ENCODE peak calls at places on chromosomes 5 and 9, in eight cellular contexts. Y is pancreas; O is PC-9; C is CD8-positive, alpha-beta memory T cell; L is PC-3; J is ovary; K is sigmoid colon; Z is mammary epithelial cell. E is an unnamed sample.

GRCh38 chr9:116154976-116155699 is 1.5 kb downstream of the PAPPA start:
- DNase-seq in Y (no peak), O (no peak), C (no peak), L (no peak), J (peak; percentile 51), K (no peak), Z (no peak), E (peak; percentile 47)

GRCh38 chr9:96514108-96514824 is 64.3 kb downstream of the HABP4 start:
- DNase-seq in Y (no peak), O (no peak), C (no peak), L (no peak), J (no peak), K (no peak), Z (peak; percentile 52), E (no peak)

GRCh38 chr5:29218138-29218537 is 1975.3 kb upstream of the CDH6 start:
- DNase-seq in Y (no peak), O (no peak), C (no peak), L (peak; percentile 24), J (no peak), K (no peak), Z (no peak), E (no peak)

GRCh38 chr9:94631599-94631998 is 7.7 kb downstream of the FBP1 start:
- DNase-seq in Y (no peak), O (no peak), C (no peak), L (no peak), J (no peak), K (no peak), Z (no peak), E (no peak)

GRCh38 chr5:134103397-134103796 is 11.1 kb upstream of the TCF7 start:
- DNase-seq in Y (no peak), O (no peak), C (peak; percentile 66), L (no peak), J (no peak), K (no peak), Z (no peak), E (no peak)

GRCh38 chr5:57179262-57179960 is 5.6 kb downstream of the GPBP1 start:
- DNase-seq in Y (no peak), O (no peak), C (no peak), L (no peak), J (no peak), K (no peak), Z (peak; percentile 20), E (no peak)

GRCh38 chr9:127741831-127742434 is 6.8 kb upstream of the TOR2A start:
- DNase-seq in Y (peak; percentile 83), O (peak; percentile 51), C (no peak), L (no peak), J (peak; percentile 85), K (no peak), Z (no peak), E (no peak)

GRCh38 chr9:114156311-114156657 is 947 bp downstream of the COL27A1 start:
- DNase-seq in Y (no peak), O (no peak), C (no peak), L (no peak), J (no peak), K (no peak), Z (no peak), E (no peak)

GRCh38 chr5:15421798-15422456 is 78.1 kb upstream of the FBXL7 start:
- DNase-seq in Y (no peak), O (no peak), C (no peak), L (no peak), J (no peak), K (no peak), Z (no peak), E (no peak)

GRCh38 chr9:91422832-91423711 is 560 bp downstream of the NFIL3 start:
- DNase-seq in Y (peak; percentile 73), O (peak; percentile 65), C (peak; percentile 63), L (peak; percentile 47), J (peak; percentile 82), K (peak; percentile 96), Z (peak; percentile 66), E (peak; percentile 65)

GRCh38 chr9:114919611-114920010 is 10.8 kb downstream of the TNFSF8 start:
- DNase-seq in Y (no peak), O (no peak), C (no peak), L (no peak), J (no peak), K (no peak), Z (no peak), E (no peak)

GRCh38 chr5:4905674-4906528 is 234.2 kb upstream of the ADAMTS16 start:
- DNase-seq in Y (no peak), O (no peak), C (no peak), L (no peak), J (peak; percentile 80), K (peak; percentile 89), Z (no peak), E (no peak)

GRCh38 chr9:109558718-109559151 is 60.6 kb upstream of the PTPN3 start:
- DNase-seq in Y (no peak), O (no peak), C (no peak), L (no peak), J (no peak), K (no peak), Z (no peak), E (no peak)

GRCh38 chr9:85741112-85741874 is 461 bp downstream of the AGTPBP1 start:
- DNase-seq in Y (no peak), O (peak; percentile 22), C (no peak), L (peak; percentile 15), J (peak; percentile 49), K (peak; percentile 74), Z (peak; percentile 32), E (peak; percentile 81)

GRCh38 chr5:54720346-54720745 is 202.8 kb downstream of the SNX18 start:
- DNase-seq in Y (no peak), O (no peak), C (no peak), L (no peak), J (no peak), K (no peak), Z (no peak), E (peak; percentile 39)

GRCh38 chr5:132050661-132051371 is 9.6 kb upstream of the IL3 start:
- DNase-seq in Y (no peak), O (no peak), C (no peak), L (no peak), J (no peak), K (no peak), Z (no peak), E (peak; percentile 42)

GRCh38 chr5:176491056-176491646 is 43.0 kb downstream of the FAF2 start:
- DNase-seq in Y (no peak), O (no peak), C (no peak), L (peak; percentile 93), J (no peak), K (no peak), Z (no peak), E (no peak)

DNA sequence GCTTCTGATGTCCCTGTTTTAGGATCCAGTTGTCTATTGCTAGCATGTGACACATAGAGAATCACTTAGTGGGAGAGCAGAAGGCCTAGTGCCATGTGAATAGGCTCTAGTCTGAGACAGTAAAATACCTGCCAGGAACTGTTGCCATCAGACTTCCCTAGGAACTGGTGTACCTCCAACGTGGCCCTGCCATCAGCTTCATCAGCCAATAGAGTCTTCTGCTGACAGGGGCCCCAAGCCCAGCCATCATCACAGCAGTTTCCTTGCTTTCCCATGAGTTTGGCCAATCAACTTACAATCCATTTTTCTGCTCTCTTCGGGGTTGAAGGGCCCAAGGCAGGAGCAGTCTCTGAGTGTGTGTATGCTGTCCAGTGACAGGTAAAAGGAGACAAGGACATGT is 128.4 kb upstream of the ADRA1B start:
- DNase-seq in Y (no peak), O (no peak), C (no peak), L (no peak), J (no peak), K (no peak), Z (no peak), E (no peak)
- H3K27ac ChIP-seq in Y (no peak overlapping the region), O (no peak overlapping the region), C (no peak overlapping the region), L (no peak overlapping the region), J (no peak overlapping the region), K (peak overlapping the region; percentile 49), Z (no peak overlapping the region), E (no peak overlapping the region)

GRCh38 chr5:111074244-111074643 is 2.7 kb downstream of the TSLP start:
- DNase-seq in Y (no peak), O (no peak), C (no peak), L (no peak), J (no peak), K (no peak), Z (no peak), E (no peak)

GRCh38 chr5:111076076-111076475 is 4.6 kb downstream of the TSLP start:
- DNase-seq in Y (no peak), O (no peak), C (no peak), L (no peak), J (no peak), K (no peak), Z (no peak), E (no peak)

GRCh38 chr5:111077678-111078077 is 6.2 kb downstream of the TSLP start:
- DNase-seq in Y (no peak), O (no peak), C (no peak), L (no peak), J (no peak), K (no peak), Z (no peak), E (no peak)

GRCh38 chr5:111072949-111073682 is 1.6 kb downstream of the TSLP start:
- DNase-seq in Y (peak; percentile 37), O (no peak), C (peak; percentile 60), L (no peak), J (no peak), K (peak; percentile 71), Z (peak; percentile 41), E (peak; percentile 56)

DNA sequence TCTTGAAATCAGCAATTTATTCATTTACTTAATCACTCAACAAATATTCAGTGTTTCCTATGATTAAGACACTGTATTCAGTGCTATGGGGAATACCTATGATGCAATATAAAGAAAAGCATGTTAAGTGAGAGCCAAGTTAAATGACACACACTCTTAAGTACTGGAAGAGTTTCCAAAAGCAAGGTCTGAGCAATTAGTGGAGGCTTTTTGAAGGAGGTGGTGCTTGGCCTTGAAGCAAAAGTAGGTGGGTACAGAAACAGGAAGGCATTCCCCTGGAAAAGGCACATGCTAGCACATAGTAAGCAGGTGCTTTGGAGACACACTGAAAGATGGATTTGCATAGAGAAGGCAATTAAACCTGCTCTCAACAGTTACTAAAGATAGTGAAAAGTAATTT is 4.0 kb downstream of the TSLP start:
- DNase-seq in Y (no peak), O (no peak), C (no peak), L (peak; percentile 87), J (no peak), K (no peak), Z (peak; percentile 89), E (no peak)
- H3K27me3 ChIP-seq in Y (no peaks in the 10 kb centered on the region), O (peaks cover 7% of the 10 kb centered on the region), C (peaks cover 35% of the 10 kb centered on the region), L (no peaks in the 10 kb centered on the region), J (no peaks in the 10 kb centered on the region), K (peaks cover 4% of the 10 kb centered on the region), Z (peaks cover 4% of the 10 kb centered on the region), E (peaks cover 3% of the 10 kb centered on the region)

GRCh38 chr9:134669556-134669955 is 28.0 kb downstream of the COL5A1 start:
- DNase-seq in Y (no peak), O (no peak), C (no peak), L (no peak), J (no peak), K (peak; percentile 65), Z (no peak), E (no peak)
- H3K27ac ChIP-seq in Y (no peak overlapping the region), O (no peak overlapping the region), C (no peak overlapping the region), L (no peak overlapping the region), J (no peak overlapping the region), K (no peak overlapping the region), Z (no peak overlapping the region), E (peak overlapping the region; percentile 38)

DNA sequence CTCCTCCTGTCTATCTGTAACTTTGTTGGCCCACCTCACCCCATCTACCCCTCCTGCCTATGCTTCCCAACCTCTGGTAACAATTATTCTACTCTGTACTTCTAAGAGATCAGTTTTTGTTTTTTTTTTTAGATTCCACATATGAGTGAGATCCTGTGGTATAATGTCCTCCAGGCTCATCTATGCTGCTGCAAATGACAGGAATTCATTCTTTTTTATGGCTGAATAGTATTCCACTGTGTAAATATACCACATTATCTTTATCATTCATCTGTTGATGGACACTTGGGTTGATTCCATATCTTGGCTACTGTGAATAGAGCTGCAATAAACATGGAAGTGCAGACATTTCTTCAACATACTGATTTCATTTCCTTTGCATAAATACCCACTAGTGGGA is 8.0 kb upstream of the NPR2 start:
- DNase-seq in Y (no peak), O (no peak), C (no peak), L (no peak), J (no peak), K (no peak), Z (no peak), E (no peak)
- H3K27me3 ChIP-seq in Y (no peaks in the 10 kb centered on the region), O (no peaks in the 10 kb centered on the region), C (no peaks in the 10 kb centered on the region), L (no peaks in the 10 kb centered on the region), J (no peaks in the 10 kb centered on the region), K (no peaks in the 10 kb centered on the region), Z (no peaks in the 10 kb centered on the region), E (no peaks in the 10 kb centered on the region)